ENCODE peak calls at places on chromosome 1, in six cellular contexts. K, N, U, P, C and J are unnamed samples.

GRCh38 chr1:151990856-151991198 is 2.8 kb downstream of the S100A10 start:
- DNase-seq in K (no peak), P (no peak), C (peak; percentile 55), N (peak; percentile 70), U (peak; percentile 51), J (no peak)

GRCh38 chr1:51624851-51625250 is 8.0 kb downstream of the OSBPL9 start:
- DNase-seq in K (no peak), C (no peak), U (no peak), P (no peak), N (no peak), J (no peak)

GRCh38 chr1:224189561-224189960 is 6.5 kb downstream of the DEGS1 start:
- DNase-seq in U (no peak), P (peak; percentile 12), N (no peak), C (no peak), K (no peak), J (no peak)

GRCh38 chr1:245336149-245336983 is 181.6 kb downstream of the KIF26B start:
- DNase-seq in P (no peak), U (no peak), K (no peak), C (peak; percentile 51), N (no peak), J (no peak)

GRCh38 chr1:244834596-244835275 is 722 bp upstream of the COX20 start:
- DNase-seq in K (no peak), U (peak; percentile 94), C (peak; percentile 82), N (peak; percentile 91), P (peak; percentile 93), J (peak; percentile 83)

GRCh38 chr1:9306006-9306405 is 13.3 kb downstream of the SPSB1 start:
- DNase-seq in C (no peak), U (no peak), N (no peak), P (no peak), K (no peak), J (no peak)

GRCh38 chr1:33815061-33815460 is 48.8 kb upstream of the HMGB4 start:
- DNase-seq in N (no peak), K (no peak), U (no peak), P (no peak), C (no peak), J (no peak)

GRCh38 chr1:18642278-18643095 is 11.8 kb downstream of the PAX7 start:
- DNase-seq in N (no peak), K (no peak), C (no peak), P (no peak), U (no peak), J (no peak)

GRCh38 chr1:68198752-68199151 is 33.6 kb downstream of the WLS start:
- DNase-seq in C (no peak), K (no peak), P (no peak), U (no peak), N (no peak), J (no peak)

GRCh38 chr1:174197547-174197946 is 38.2 kb downstream of the RABGAP1L start:
- DNase-seq in K (no peak), N (peak; percentile 9), P (no peak), U (no peak), C (no peak), J (no peak)

GRCh38 chr1:198778049-198778448 is 139.2 kb downstream of the PTPRC start:
- DNase-seq in N (no peak), K (no peak), C (no peak), U (no peak), P (no peak), J (no peak)

GRCh38 chr1:221939598-221939997 is 197.7 kb upstream of the DUSP10 start:
- DNase-seq in P (no peak), K (no peak), C (no peak), N (no peak), U (no peak), J (no peak)

GRCh38 chr1:192170196-192170984 is 12.1 kb downstream of the RGS18 start:
- DNase-seq in K (no peak), N (no peak), C (no peak), U (no peak), P (no peak), J (no peak)

GRCh38 chr1:243580072-243580471 is 270.0 kb downstream of the AKT3 start:
- DNase-seq in N (no peak), P (no peak), K (no peak), C (no peak), U (no peak), J (no peak)

GRCh38 chr1:54290443-54291184 is 90.6 kb downstream of the MRPL37 start:
- DNase-seq in N (no peak), U (no peak), K (no peak), C (peak; percentile 61), P (peak; percentile 89), J (no peak)

GRCh38 chr1:164659621-164660414 is 100.8 kb downstream of the PBX1 start:
- DNase-seq in C (peak; percentile 56), N (no peak), K (no peak), U (no peak), P (no peak), J (peak; percentile 86)

GRCh38 chr1:93565496-93566221 is 116.0 kb downstream of the BCAR3 start:
- DNase-seq in C (no peak), N (no peak), P (no peak), K (no peak), U (no peak), J (no peak)

GRCh38 chr1:55055084-55055882 is 15.9 kb downstream of the PCSK9 start:
- DNase-seq in K (no peak), N (no peak), P (peak; percentile 47), C (peak; percentile 23), U (no peak), J (no peak)

GRCh38 chr1:243974451-243975292 is 76.4 kb upstream of the ZBTB18 start:
- DNase-seq in P (no peak), N (peak; percentile 11), K (no peak), U (no peak), C (no peak), J (no peak)

GRCh38 chr1:54254055-54254454 is 54.1 kb downstream of the MRPL37 start:
- DNase-seq in K (no peak), C (no peak), P (no peak), U (no peak), N (peak; percentile 26), J (no peak)

GRCh38 chr1:43648448-43648847 is 1.5 kb upstream of the KDM4A start:
- DNase-seq in C (no peak), P (no peak), K (no peak), N (no peak), U (no peak), J (no peak)

DNA sequence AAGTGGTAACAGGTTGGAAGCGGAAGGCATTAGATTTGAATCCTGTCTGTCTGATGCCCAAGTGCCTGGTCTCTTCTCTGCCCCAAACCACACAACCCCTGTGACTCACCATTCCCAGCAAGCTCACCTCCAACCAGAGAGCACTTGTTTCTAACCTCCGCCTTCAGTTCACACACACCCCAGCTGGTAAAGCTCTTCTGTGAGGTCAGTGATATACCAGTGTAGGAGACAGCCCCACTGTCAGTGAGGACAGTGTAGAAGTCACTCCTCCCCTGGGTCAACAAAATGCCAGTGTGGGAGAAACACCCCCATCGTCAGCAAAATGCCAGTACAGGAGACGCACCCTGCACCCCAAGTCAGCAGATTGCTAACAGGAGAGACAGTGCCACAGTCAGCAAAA is 2.6 kb downstream of the RIMS3 start:
- DNase-seq in K (no peak), P (no peak), U (no peak), C (no peak), N (no peak), J (no peak)
- H3K4me1 ChIP-seq in K (peaks cover 20% of the 10 kb centered on the region), P (peaks cover 54% of the 10 kb centered on the region), U (no peaks in the 10 kb centered on the region), C (peaks cover 15% of the 10 kb centered on the region), N (peaks cover 13% of the 10 kb centered on the region), J (no peaks in the 10 kb centered on the region)

GRCh38 chr1:238830036-238830611 is 556.2 kb upstream of the CHRM3 start:
- DNase-seq in K (no peak), U (no peak), C (no peak), N (no peak), P (no peak), J (no peak)
- H3K9me3 ChIP-seq in K (peaks cover 1% of the 10 kb centered on the region), U (no peaks in the 10 kb centered on the region), C (peaks cover 2% of the 10 kb centered on the region), N (no peaks in the 10 kb centered on the region), P (no peaks in the 10 kb centered on the region), J (no peaks in the 10 kb centered on the region)

GRCh38 chr1:12150456-12151200 is 16.2 kb upstream of the TNFRSF1B start:
- DNase-seq in U (no peak), K (no peak), C (no peak), P (no peak), N (no peak), J (no peak)

GRCh38 chr1:12148160-12148957 is 18.4 kb upstream of the TNFRSF1B start:
- DNase-seq in U (no peak), K (peak; percentile 46), P (no peak), N (no peak), C (peak; percentile 69), J (no peak)

GRCh38 chr1:12147116-12147753 is 19.6 kb upstream of the TNFRSF1B start:
- DNase-seq in P (no peak), C (no peak), K (no peak), N (peak; percentile 31), U (no peak), J (no peak)

GRCh38 chr1:12149791-12150175 is 17.0 kb upstream of the TNFRSF1B start:
- DNase-seq in N (no peak), U (no peak), P (no peak), K (no peak), C (no peak), J (no peak)

DNA sequence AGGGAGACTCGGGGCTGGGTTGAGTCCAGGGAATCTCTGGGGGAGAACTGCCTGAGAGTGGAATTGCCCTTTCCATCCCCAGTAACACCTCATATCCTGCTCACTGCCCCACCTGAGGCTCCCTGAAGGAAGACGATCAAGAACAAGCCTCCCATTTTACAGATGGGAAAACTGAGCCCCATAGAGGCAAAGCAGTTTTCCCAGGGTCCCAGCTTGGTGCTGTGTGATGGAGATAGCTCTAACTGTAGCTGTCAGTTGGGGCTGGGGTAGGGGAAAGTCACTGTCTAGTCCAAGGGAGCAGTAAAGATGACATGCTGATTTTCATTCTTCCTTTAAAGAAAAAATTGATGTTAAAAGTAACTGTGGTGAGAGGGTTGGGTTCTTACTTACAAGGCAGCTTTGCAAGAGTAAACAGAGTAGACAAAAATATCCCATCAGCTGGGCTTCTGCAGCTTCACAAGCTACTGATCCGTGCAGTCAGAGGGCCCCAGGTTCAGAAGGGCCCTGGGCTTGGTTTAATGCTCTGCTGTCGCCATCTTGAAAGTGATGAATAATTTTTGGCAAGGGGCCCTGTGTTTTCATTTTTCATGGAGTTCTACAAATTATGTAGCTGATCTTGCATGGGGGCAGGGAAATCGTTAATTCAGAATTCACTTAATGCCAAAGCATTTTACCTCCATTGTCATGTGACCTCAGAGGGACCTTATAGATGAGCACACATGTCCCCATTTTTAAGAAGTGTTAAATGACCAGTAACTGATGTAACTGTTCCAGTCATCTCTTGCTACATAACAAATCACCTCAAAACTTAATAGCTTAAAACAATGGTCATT is 17.6 kb upstream of the TNFRSF1B start:
- DNase-seq in C (no peak), K (no peak), N (no peak), U (no peak), P (no peak), J (no peak)
- H3K4me1 ChIP-seq in C (peaks cover 13% of the 10 kb centered on the region), K (peaks cover 21% of the 10 kb centered on the region), N (peaks cover 27% of the 10 kb centered on the region), U (peaks cover 41% of the 10 kb centered on the region), P (peaks cover 11% of the 10 kb centered on the region), J (no peaks in the 10 kb centered on the region)

DNA sequence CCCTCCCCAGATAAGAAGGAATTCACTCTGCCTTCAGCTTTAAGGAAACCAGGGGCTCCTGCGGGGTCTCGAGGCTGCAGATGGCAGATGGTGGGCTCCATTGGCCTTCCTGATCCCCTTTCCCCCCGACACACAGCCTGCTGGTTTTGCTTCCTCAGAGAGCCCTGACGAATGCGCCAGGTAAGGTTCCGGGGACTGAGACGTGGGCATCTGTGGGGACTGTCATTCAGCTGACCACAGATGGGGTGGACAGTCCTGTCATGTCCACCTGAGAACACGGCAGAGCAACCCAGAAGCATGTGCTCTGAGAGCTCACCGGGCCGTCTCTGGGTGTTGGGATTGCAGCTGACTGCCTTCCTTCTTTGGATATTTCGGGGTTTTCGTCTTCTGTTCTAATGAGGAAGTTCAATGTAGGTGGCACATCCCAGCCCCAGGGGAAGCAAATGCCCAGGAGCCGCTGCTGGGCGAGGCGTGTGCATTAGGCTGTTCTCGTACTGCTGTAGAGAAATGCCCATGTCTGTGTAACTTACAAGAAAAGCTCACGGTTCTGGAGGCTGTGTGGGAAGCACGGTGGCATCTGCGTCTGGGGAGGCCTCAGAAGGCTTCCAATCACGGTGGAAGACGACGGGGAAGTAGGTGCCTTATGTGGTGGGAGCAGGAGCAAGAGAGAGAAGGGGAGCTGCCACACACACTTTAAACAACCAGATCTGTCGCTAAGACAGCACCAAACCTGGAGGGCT is 22.6 kb upstream of the TTC34 start:
- DNase-seq in N (no peak), P (no peak), U (no peak), C (no peak), K (no peak), J (no peak)
- H3K9me3 ChIP-seq in N (no peaks in the 10 kb centered on the region), P (peaks cover 14% of the 10 kb centered on the region), U (no peaks in the 10 kb centered on the region), C (no peaks in the 10 kb centered on the region), K (no peaks in the 10 kb centered on the region), J (no peaks in the 10 kb centered on the region)